ENCODE peak calls at places on chromosomes 2 and 18, in six cellular contexts. One of them, this sample, is unnamed.

GRCh38 chr18:22346342-22346967 is 71.3 kb downstream of the CTAGE1 start:
- DNase-seq in suprapubic skin: no peak
- DNase-seq in glutamatergic neuron: no peak
- DNase-seq in Peyer's patch: peak; percentile 51
- DNase-seq in breast epithelium: no peak
- DNase-seq in WERI-Rb-1: no peak
- DNase-seq in this sample: no peak

GRCh38 chr2:139165599-139165998 is 385.4 kb upstream of the NXPH2 start:
- DNase-seq in suprapubic skin: no peak
- DNase-seq in glutamatergic neuron: peak; percentile 35
- DNase-seq in Peyer's patch: no peak
- DNase-seq in breast epithelium: no peak
- DNase-seq in WERI-Rb-1: no peak
- DNase-seq in this sample: no peak

GRCh38 chr18:45871655-45872054 is 46.2 kb downstream of the SIGLEC15 start:
- DNase-seq in suprapubic skin: no peak
- DNase-seq in glutamatergic neuron: no peak
- DNase-seq in Peyer's patch: no peak
- DNase-seq in breast epithelium: no peak
- DNase-seq in WERI-Rb-1: no peak
- DNase-seq in this sample: no peak

GRCh38 chr2:11336189-11336588 is 8.2 kb downstream of the ROCK2 start:
- DNase-seq in suprapubic skin: no peak
- DNase-seq in glutamatergic neuron: no peak
- DNase-seq in Peyer's patch: no peak
- DNase-seq in breast epithelium: no peak
- DNase-seq in WERI-Rb-1: no peak
- DNase-seq in this sample: no peak

GRCh38 chr18:62329676-62330454 is 4.8 kb downstream of the TNFRSF11A start:
- DNase-seq in suprapubic skin: no peak
- DNase-seq in glutamatergic neuron: no peak
- DNase-seq in Peyer's patch: no peak
- DNase-seq in breast epithelium: no peak
- DNase-seq in WERI-Rb-1: no peak
- DNase-seq in this sample: no peak

GRCh38 chr2:113185643-113186315 is 12.0 kb downstream of the PSD4 start:
- DNase-seq in suprapubic skin: no peak
- DNase-seq in glutamatergic neuron: no peak
- DNase-seq in Peyer's patch: no peak
- DNase-seq in breast epithelium: no peak
- DNase-seq in WERI-Rb-1: no peak
- DNase-seq in this sample: no peak

GRCh38 chr2:240968731-240969624 is 29.4 kb upstream of the SNED1 start:
- DNase-seq in suprapubic skin: no peak
- DNase-seq in glutamatergic neuron: peak; percentile 23
- DNase-seq in Peyer's patch: no peak
- DNase-seq in breast epithelium: no peak
- DNase-seq in WERI-Rb-1: no peak
- DNase-seq in this sample: peak; percentile 43

GRCh38 chr2:176193048-176193447 is 4.6 kb downstream of the HOXD1 start:
- DNase-seq in suprapubic skin: no peak
- DNase-seq in glutamatergic neuron: no peak
- DNase-seq in Peyer's patch: no peak
- DNase-seq in breast epithelium: no peak
- DNase-seq in WERI-Rb-1: no peak
- DNase-seq in this sample: no peak

GRCh38 chr18:10663750-10664149 is 137.9 kb downstream of the NAPG start:
- DNase-seq in suprapubic skin: no peak
- DNase-seq in glutamatergic neuron: no peak
- DNase-seq in Peyer's patch: no peak
- DNase-seq in breast epithelium: no peak
- DNase-seq in WERI-Rb-1: no peak
- DNase-seq in this sample: no peak

GRCh38 chr2:48693645-48694044 is 61.9 kb downstream of the LHCGR start:
- DNase-seq in suprapubic skin: no peak
- DNase-seq in glutamatergic neuron: no peak
- DNase-seq in Peyer's patch: no peak
- DNase-seq in breast epithelium: no peak
- DNase-seq in WERI-Rb-1: no peak
- DNase-seq in this sample: no peak

GRCh38 chr2:21043744-21044532 is at the start of gene APOB:
- DNase-seq in suprapubic skin: no peak
- DNase-seq in glutamatergic neuron: peak; percentile 73
- DNase-seq in Peyer's patch: no peak
- DNase-seq in breast epithelium: no peak
- DNase-seq in WERI-Rb-1: no peak
- DNase-seq in this sample: no peak

GRCh38 chr2:189285962-189286648 is 106.5 kb upstream of the COL5A2 start:
- DNase-seq in suprapubic skin: no peak
- DNase-seq in glutamatergic neuron: no peak
- DNase-seq in Peyer's patch: no peak
- DNase-seq in breast epithelium: no peak
- DNase-seq in WERI-Rb-1: no peak
- DNase-seq in this sample: no peak

GRCh38 chr2:134284119-134284670 is 30.3 kb downstream of the MGAT5 start:
- DNase-seq in suprapubic skin: no peak
- DNase-seq in glutamatergic neuron: no peak
- DNase-seq in Peyer's patch: no peak
- DNase-seq in breast epithelium: no peak
- DNase-seq in WERI-Rb-1: no peak
- DNase-seq in this sample: no peak

GRCh38 chr2:83827618-83828017 is 631.5 kb downstream of the SUCLG1 start:
- DNase-seq in suprapubic skin: no peak
- DNase-seq in glutamatergic neuron: no peak
- DNase-seq in Peyer's patch: no peak
- DNase-seq in breast epithelium: no peak
- DNase-seq in WERI-Rb-1: no peak
- DNase-seq in this sample: no peak
- TF ChIP-seq CTCF in suprapubic skin: no peak
- TF ChIP-seq CTCF in glutamatergic neuron: no peak
- TF ChIP-seq CTCF in Peyer's patch: no peak
- TF ChIP-seq CTCF in breast epithelium: no peak
- TF ChIP-seq CTCF in WERI-Rb-1: no peak
- TF ChIP-seq CTCF in this sample: no peak

DNA sequence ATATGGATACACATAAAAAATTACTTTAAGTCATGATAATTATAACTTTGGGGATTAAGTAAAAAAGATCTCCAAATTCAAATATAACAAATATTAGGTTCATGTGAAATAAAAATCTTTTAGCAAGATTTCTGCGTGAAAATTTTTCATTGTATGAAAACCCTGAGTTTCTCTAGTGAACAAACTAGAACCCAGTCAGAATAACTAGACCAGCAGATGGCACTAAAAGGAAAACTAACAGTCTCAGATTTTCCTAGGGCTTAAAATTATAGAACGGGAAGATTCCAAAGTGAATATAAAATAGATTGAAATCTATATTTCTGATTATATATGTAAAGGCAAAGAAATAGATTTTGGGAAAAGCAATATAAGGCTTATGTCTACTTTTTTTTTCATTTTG is 43.3 kb downstream of the TMEM200C start:
- DNase-seq in suprapubic skin: no peak
- DNase-seq in glutamatergic neuron: no peak
- DNase-seq in Peyer's patch: no peak
- DNase-seq in breast epithelium: no peak
- DNase-seq in WERI-Rb-1: no peak
- DNase-seq in this sample: no peak
- TF ChIP-seq CTCF in suprapubic skin: no peak
- TF ChIP-seq CTCF in glutamatergic neuron: no peak
- TF ChIP-seq CTCF in Peyer's patch: no peak
- TF ChIP-seq CTCF in breast epithelium: no peak
- TF ChIP-seq CTCF in WERI-Rb-1: no peak
- TF ChIP-seq CTCF in this sample: no peak

GRCh38 chr18:49863769-49864615 is 50.7 kb upstream of the ACAA2 start:
- DNase-seq in suprapubic skin: no peak
- DNase-seq in glutamatergic neuron: no peak
- DNase-seq in Peyer's patch: no peak
- DNase-seq in breast epithelium: no peak
- DNase-seq in WERI-Rb-1: peak; percentile 3
- DNase-seq in this sample: no peak

GRCh38 chr18:49862656-49863385 is 49.5 kb upstream of the ACAA2 start:
- DNase-seq in suprapubic skin: no peak
- DNase-seq in glutamatergic neuron: no peak
- DNase-seq in Peyer's patch: no peak
- DNase-seq in breast epithelium: no peak
- DNase-seq in WERI-Rb-1: peak; percentile 92
- DNase-seq in this sample: no peak

GRCh38 chr18:49859725-49860124 is 46.4 kb upstream of the ACAA2 start:
- DNase-seq in suprapubic skin: no peak
- DNase-seq in glutamatergic neuron: no peak
- DNase-seq in Peyer's patch: no peak
- DNase-seq in breast epithelium: no peak
- DNase-seq in WERI-Rb-1: no peak
- DNase-seq in this sample: no peak

GRCh38 chr18:49859006-49859359 is 45.6 kb upstream of the ACAA2 start:
- DNase-seq in suprapubic skin: no peak
- DNase-seq in glutamatergic neuron: no peak
- DNase-seq in Peyer's patch: no peak
- DNase-seq in breast epithelium: no peak
- DNase-seq in WERI-Rb-1: no peak
- DNase-seq in this sample: no peak

GRCh38 chr18:49861659-49862058 is 48.3 kb upstream of the ACAA2 start:
- DNase-seq in suprapubic skin: no peak
- DNase-seq in glutamatergic neuron: no peak
- DNase-seq in Peyer's patch: no peak
- DNase-seq in breast epithelium: no peak
- DNase-seq in WERI-Rb-1: no peak
- DNase-seq in this sample: no peak
- TF ChIP-seq CTCF in suprapubic skin: no peak
- TF ChIP-seq CTCF in glutamatergic neuron: peak; percentile 38
- TF ChIP-seq CTCF in Peyer's patch: no peak
- TF ChIP-seq CTCF in breast epithelium: no peak
- TF ChIP-seq CTCF in WERI-Rb-1: no peak
- TF ChIP-seq CTCF in this sample: peak; percentile 38

DNA sequence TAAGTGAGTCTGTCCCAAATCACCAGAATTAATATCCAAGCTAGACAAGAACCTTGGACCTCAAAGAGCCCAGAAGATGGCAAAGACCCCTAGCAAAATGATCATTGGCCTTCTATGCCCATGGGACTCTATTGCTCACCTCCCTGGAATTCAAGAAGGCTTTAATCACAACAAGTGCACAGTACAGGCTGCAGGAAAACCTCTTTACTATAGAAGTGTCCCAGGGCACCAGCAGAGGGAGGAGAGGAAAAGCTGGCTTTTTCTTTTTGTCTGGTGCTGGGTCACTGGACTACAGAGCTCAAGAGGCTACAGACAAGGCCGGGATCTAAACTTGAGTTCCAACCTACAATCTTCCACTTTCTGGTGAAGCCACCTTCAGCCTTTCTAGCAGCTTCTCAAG is 88.3 kb upstream of the PPP1CB start:
- DNase-seq in suprapubic skin: no peak
- DNase-seq in glutamatergic neuron: no peak
- DNase-seq in Peyer's patch: no peak
- DNase-seq in breast epithelium: no peak
- DNase-seq in WERI-Rb-1: no peak
- DNase-seq in this sample: no peak
- TF ChIP-seq CTCF in suprapubic skin: no peak
- TF ChIP-seq CTCF in glutamatergic neuron: no peak
- TF ChIP-seq CTCF in Peyer's patch: no peak
- TF ChIP-seq CTCF in breast epithelium: peak; percentile 12
- TF ChIP-seq CTCF in WERI-Rb-1: no peak
- TF ChIP-seq CTCF in this sample: no peak

GRCh38 chr18:57029761-57030160 is 117.1 kb upstream of the BOD1L2 start:
- DNase-seq in suprapubic skin: no peak
- DNase-seq in glutamatergic neuron: no peak
- DNase-seq in Peyer's patch: no peak
- DNase-seq in breast epithelium: no peak
- DNase-seq in WERI-Rb-1: peak; percentile 38
- DNase-seq in this sample: no peak
- TF ChIP-seq CTCF in suprapubic skin: no peak
- TF ChIP-seq CTCF in glutamatergic neuron: no peak
- TF ChIP-seq CTCF in Peyer's patch: no peak
- TF ChIP-seq CTCF in breast epithelium: no peak
- TF ChIP-seq CTCF in WERI-Rb-1: peak; percentile 75
- TF ChIP-seq CTCF in this sample: no peak

This sample was measured in CD14-positive monocyte.